ENCODE peak calls at places on chromosome 2, in eight cellular contexts. Q is cardiac muscle cell, E is GM23248, V is adrenal gland, S is lung, O is left ventricle myocardium inferior, T is right cardiac atrium, D is lower lobe of right lung. C is an unnamed sample.

GRCh38 chr2:36404754-36405153 is 49.2 kb downstream of the CRIM1 start:
- DNase-seq in D (no peak), T (no peak), E (no peak), V (no peak), Q (no peak), S (no peak), O (no peak), C (no peak)

GRCh38 chr2:44939074-44940052 is 2.1 kb upstream of the SIX3 start:
- DNase-seq in T (no peak), E (no peak), D (no peak), Q (no peak), S (no peak), O (no peak), V (no peak), C (peak)

GRCh38 chr2:187434342-187434785 is 13.7 kb downstream of the CALCRL start:
- DNase-seq in V (no peak), S (no peak), T (no peak), O (no peak), E (peak), Q (no peak), D (no peak), C (no peak)

GRCh38 chr2:54030814-54031213 is 60.0 kb upstream of the PSME4 start:
- DNase-seq in E (no peak), T (no peak), V (no peak), O (no peak), Q (no peak), S (no peak), D (no peak), C (no peak)

GRCh38 chr2:120670371-120670770 is 65.3 kb upstream of the GLI2 start:
- DNase-seq in Q (no peak), V (no peak), S (no peak), O (no peak), E (no peak), T (no peak), D (no peak), C (no peak)

GRCh38 chr2:26479971-26480750 is 2.2 kb upstream of the OTOF start:
- DNase-seq in E (no peak), D (no peak), O (no peak), V (no peak), Q (no peak), T (no peak), S (no peak), C (peak)

GRCh38 chr2:149422337-149422990 is 92.1 kb downstream of the LYPD6 start:
- DNase-seq in S (no peak), T (no peak), Q (no peak), O (no peak), D (no peak), E (peak), V (no peak), C (no peak)

GRCh38 chr2:169877406-169877805 is 50.2 kb downstream of the UBR3 start:
- DNase-seq in V (peak), T (no peak), O (no peak), E (peak), Q (peak), S (no peak), D (no peak), C (no peak)

GRCh38 chr2:28451793-28452533 is 43.9 kb upstream of the PLB1 start:
- DNase-seq in S (no peak), T (no peak), D (no peak), E (no peak), O (no peak), V (no peak), Q (no peak), C (no peak)

GRCh38 chr2:75654012-75654411 is 7.4 kb downstream of the MRPL19 start:
- DNase-seq in E (no peak), D (no peak), Q (no peak), T (no peak), V (no peak), S (no peak), O (no peak), C (no peak)

GRCh38 chr2:241011296-241011600 is 12.8 kb downstream of the SNED1 start:
- DNase-seq in V (no peak), S (peak), T (peak), D (no peak), O (no peak), E (no peak), Q (no peak), C (peak)

GRCh38 chr2:127362971-127363370 is 24.8 kb downstream of the MAP3K2 start:
- DNase-seq in S (no peak), O (no peak), V (no peak), Q (no peak), D (no peak), E (peak), T (no peak), C (no peak)

GRCh38 chr2:37367984-37368383 is 23.6 kb downstream of the QPCT start:
- DNase-seq in E (no peak), V (no peak), Q (no peak), D (no peak), T (no peak), S (no peak), O (no peak), C (no peak)

GRCh38 chr2:8631465-8632005 is 50.3 kb upstream of the ID2 start:
- DNase-seq in T (no peak), V (no peak), O (no peak), S (no peak), D (peak), Q (no peak), E (no peak), C (no peak)

GRCh38 chr2:240197439-240198139 is 57.1 kb upstream of the OTOS start:
- DNase-seq in T (no peak), S (no peak), O (no peak), D (no peak), Q (no peak), E (no peak), V (no peak), C (no peak)

GRCh38 chr2:191202881-191203397 is 42.3 kb upstream of the MYO1B start:
- DNase-seq in Q (no peak), V (no peak), T (no peak), D (no peak), E (peak), S (no peak), O (peak), C (no peak)

DNA sequence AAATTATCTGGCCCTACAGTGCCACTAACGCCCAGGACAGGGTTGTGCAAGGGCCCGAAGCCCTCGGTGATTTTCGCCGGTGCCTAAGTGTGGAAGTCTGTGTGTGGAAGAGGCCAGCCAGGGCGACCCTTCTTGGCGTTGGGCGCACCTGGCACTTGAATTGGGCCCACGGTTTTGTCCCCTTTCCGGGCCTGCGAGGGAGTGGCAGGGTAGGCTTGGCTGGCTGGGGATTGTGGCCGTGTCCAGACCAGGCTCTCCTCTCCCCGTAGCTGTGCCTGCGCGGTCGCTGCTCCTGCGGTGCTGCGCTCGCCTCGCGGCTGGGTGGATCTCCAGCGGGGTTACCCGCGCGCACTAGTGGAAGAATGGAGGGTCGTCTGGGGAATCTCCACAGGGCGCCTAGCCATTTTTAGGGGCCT is 16.2 kb downstream of the EVX2 start:
- DNase-seq in S (no peak), T (no peak), D (no peak), E (no peak), O (no peak), V (no peak), Q (no peak), C (peak)
- H3K4me3 ChIP-seq in S (no peak), T (peak), D (peak), E (peak), O (peak), V (no peak), Q (no peak), C (no peak)

DNA sequence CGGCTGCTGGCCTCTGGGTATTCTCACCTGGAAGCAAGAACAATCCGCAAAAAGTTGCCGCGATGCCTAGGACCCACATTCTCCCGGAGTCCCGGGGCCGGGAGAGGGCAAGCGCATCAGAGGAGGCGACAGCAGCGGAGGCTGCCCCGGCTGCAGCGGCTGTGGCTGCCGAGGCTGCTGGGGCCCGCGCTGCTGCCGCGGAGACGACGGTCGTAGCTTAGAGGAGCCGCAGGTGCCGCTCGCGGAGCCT is 226 bp downstream of the LYPD1 start:
- DNase-seq in Q (peak), O (no peak), T (peak), V (no peak), D (no peak), S (no peak), E (peak), C (no peak)
- H3K4me3 ChIP-seq in Q (peak), O (peak), T (peak), V (no peak), D (peak), S (peak), E (peak), C (peak)

DNA sequence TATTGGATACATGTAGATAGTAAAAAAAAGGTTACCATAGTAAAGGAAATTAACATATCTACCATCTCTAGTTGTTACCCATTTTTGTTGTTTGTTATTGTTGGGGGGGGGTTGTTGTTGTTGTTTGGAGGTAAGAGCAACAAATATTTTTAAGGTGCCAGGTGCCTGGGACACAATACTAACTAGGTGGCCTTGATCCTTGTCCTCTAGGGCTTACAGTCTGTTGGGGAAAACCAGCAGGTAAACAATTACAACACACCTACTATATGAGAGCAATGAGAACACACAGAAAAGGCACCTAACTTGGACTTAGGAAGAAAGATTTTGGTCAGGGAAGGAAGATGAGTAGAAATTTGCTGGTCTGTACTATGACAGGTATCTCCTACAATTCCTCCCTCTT is 46.3 kb downstream of the SCN9A start:
- DNase-seq in S (no peak), T (no peak), V (no peak), D (no peak), O (no peak), E (no peak), Q (no peak), C (no peak)
- H3K4me3 ChIP-seq in S (no peak), T (no peak), V (no peak), D (no peak), O (no peak), E (no peak), Q (no peak), C (no peak)

GRCh38 chr2:144834954-144835633 is 315.2 kb upstream of the ZEB2 start:
- DNase-seq in O (peak), E (peak), S (no peak), T (peak), Q (no peak), D (no peak), V (peak), C (no peak)
- H3K4me3 ChIP-seq in O (no peak), E (peak), S (no peak), T (no peak), Q (no peak), D (no peak), V (no peak), C (no peak)

GRCh38 chr2:174673876-174674275 is 76.3 kb upstream of the WIPF1 start:
- DNase-seq in Q (no peak), T (no peak), E (peak), D (no peak), S (no peak), V (no peak), O (no peak), C (no peak)
- H3K4me3 ChIP-seq in Q (no peak), T (no peak), E (no peak), D (no peak), S (no peak), V (no peak), O (no peak), C (no peak)

GRCh38 chr2:63780483-63781155 is 61.1 kb upstream of the UGP2 start:
- DNase-seq in Q (no peak), D (no peak), V (no peak), T (no peak), S (no peak), E (peak), O (no peak), C (no peak)
- H3K4me3 ChIP-seq in Q (no peak), D (no peak), V (no peak), T (no peak), S (no peak), E (no peak), O (no peak), C (no peak)

GRCh38 chr2:233867993-233868532 is at the start of gene MSL3B:
- DNase-seq in T (peak), E (peak), O (no peak), S (peak), Q (peak), D (peak), V (peak), C (peak)
- H3K4me3 ChIP-seq in T (peak), E (peak), O (peak), S (peak), Q (peak), D (peak), V (no peak), C (peak)

GRCh38 chr2:96866586-96866985 is 3.3 kb downstream of the SEMA4C start:
- DNase-seq in V (peak), D (no peak), Q (no peak), O (no peak), T (peak), S (no peak), E (no peak), C (no peak)
- H3K4me3 ChIP-seq in V (no peak), D (peak), Q (no peak), O (peak), T (no peak), S (no peak), E (peak), C (no peak)

C was measured in H7.